ENCODE peak calls at places on chromosomes 7 and 10, in ten cellular contexts. One of them, this sample, is unnamed.

GRCh38 chr10:103504181-103504783 is 10.8 kb downstream of the NEURL1 start:
- DNase-seq in CD4-positive, alpha-beta memory T cell: peak; percentile 76
- DNase-seq in endothelial cell of umbilical vein: peak; percentile 94
- DNase-seq in SK-N-SH: peak; percentile 27
- DNase-seq in GM23248: peak; percentile 25
- DNase-seq in CD4-positive, alpha-beta T cell: peak; percentile 16
- DNase-seq in uterus: peak; percentile 89
- DNase-seq in OCI-LY7: no peak
- DNase-seq in HL-60: no peak
- DNase-seq in left ventricle myocardium inferior: no peak
- DNase-seq in this sample: no peak

GRCh38 chr10:104209575-104210198 is 22.5 kb downstream of the CFAP43 start:
- DNase-seq in CD4-positive, alpha-beta memory T cell: peak; percentile 55
- DNase-seq in endothelial cell of umbilical vein: peak; percentile 55
- DNase-seq in SK-N-SH: peak; percentile 67
- DNase-seq in GM23248: peak; percentile 70
- DNase-seq in CD4-positive, alpha-beta T cell: peak; percentile 23
- DNase-seq in uterus: no peak
- DNase-seq in OCI-LY7: peak; percentile 31
- DNase-seq in HL-60: no peak
- DNase-seq in left ventricle myocardium inferior: no peak
- DNase-seq in this sample: peak; percentile 8

GRCh38 chr10:44024351-44025116 is 360.4 kb downstream of the CXCL12 start:
- DNase-seq in CD4-positive, alpha-beta memory T cell: no peak
- DNase-seq in endothelial cell of umbilical vein: no peak
- DNase-seq in SK-N-SH: no peak
- DNase-seq in GM23248: no peak
- DNase-seq in CD4-positive, alpha-beta T cell: no peak
- DNase-seq in uterus: no peak
- DNase-seq in OCI-LY7: no peak
- DNase-seq in HL-60: no peak
- DNase-seq in left ventricle myocardium inferior: no peak
- DNase-seq in this sample: no peak

GRCh38 chr10:103690281-103690680 is 165.1 kb downstream of the SH3PXD2A start:
- DNase-seq in CD4-positive, alpha-beta memory T cell: no peak
- DNase-seq in endothelial cell of umbilical vein: no peak
- DNase-seq in SK-N-SH: no peak
- DNase-seq in GM23248: peak; percentile 26
- DNase-seq in CD4-positive, alpha-beta T cell: no peak
- DNase-seq in uterus: peak; percentile 72
- DNase-seq in OCI-LY7: no peak
- DNase-seq in HL-60: no peak
- DNase-seq in left ventricle myocardium inferior: no peak
- DNase-seq in this sample: peak; percentile 34

GRCh38 chr7:104528142-104528541 is 199.7 kb downstream of the LHFPL3 start:
- DNase-seq in CD4-positive, alpha-beta memory T cell: no peak
- DNase-seq in endothelial cell of umbilical vein: no peak
- DNase-seq in SK-N-SH: no peak
- DNase-seq in GM23248: no peak
- DNase-seq in CD4-positive, alpha-beta T cell: no peak
- DNase-seq in uterus: no peak
- DNase-seq in OCI-LY7: no peak
- DNase-seq in HL-60: no peak
- DNase-seq in left ventricle myocardium inferior: no peak
- DNase-seq in this sample: no peak

GRCh38 chr10:103197177-103197576 is 4.1 kb upstream of the NT5C2 start:
- DNase-seq in CD4-positive, alpha-beta memory T cell: no peak
- DNase-seq in endothelial cell of umbilical vein: peak; percentile 87
- DNase-seq in SK-N-SH: peak; percentile 30
- DNase-seq in GM23248: peak; percentile 90
- DNase-seq in CD4-positive, alpha-beta T cell: no peak
- DNase-seq in uterus: peak; percentile 29
- DNase-seq in OCI-LY7: no peak
- DNase-seq in HL-60: peak; percentile 83
- DNase-seq in left ventricle myocardium inferior: peak; percentile 41
- DNase-seq in this sample: peak; percentile 53

GRCh38 chr10:131846224-131847101 is 54.3 kb upstream of the PPP2R2D start:
- DNase-seq in CD4-positive, alpha-beta memory T cell: no peak
- DNase-seq in endothelial cell of umbilical vein: no peak
- DNase-seq in SK-N-SH: no peak
- DNase-seq in GM23248: no peak
- DNase-seq in CD4-positive, alpha-beta T cell: no peak
- DNase-seq in uterus: no peak
- DNase-seq in OCI-LY7: no peak
- DNase-seq in HL-60: no peak
- DNase-seq in left ventricle myocardium inferior: no peak
- DNase-seq in this sample: no peak

GRCh38 chr10:70540089-70540788 is 61.7 kb downstream of the PALD1 start:
- DNase-seq in CD4-positive, alpha-beta memory T cell: no peak
- DNase-seq in endothelial cell of umbilical vein: peak; percentile 24
- DNase-seq in SK-N-SH: peak; percentile 87
- DNase-seq in GM23248: peak; percentile 43
- DNase-seq in CD4-positive, alpha-beta T cell: no peak
- DNase-seq in uterus: no peak
- DNase-seq in OCI-LY7: no peak
- DNase-seq in HL-60: no peak
- DNase-seq in left ventricle myocardium inferior: no peak
- DNase-seq in this sample: no peak

GRCh38 chr10:97904026-97904410 is 54.4 kb downstream of the GOLGA7B start:
- DNase-seq in CD4-positive, alpha-beta memory T cell: no peak
- DNase-seq in endothelial cell of umbilical vein: no peak
- DNase-seq in SK-N-SH: peak; percentile 71
- DNase-seq in GM23248: no peak
- DNase-seq in CD4-positive, alpha-beta T cell: no peak
- DNase-seq in uterus: no peak
- DNase-seq in OCI-LY7: no peak
- DNase-seq in HL-60: no peak
- DNase-seq in left ventricle myocardium inferior: no peak
- DNase-seq in this sample: no peak

GRCh38 chr10:102627446-102628293 is 16.6 kb upstream of the TRIM8 start:
- DNase-seq in CD4-positive, alpha-beta memory T cell: no peak
- DNase-seq in endothelial cell of umbilical vein: peak; percentile 81
- DNase-seq in SK-N-SH: peak; percentile 71
- DNase-seq in GM23248: peak; percentile 79
- DNase-seq in CD4-positive, alpha-beta T cell: no peak
- DNase-seq in uterus: peak; percentile 80
- DNase-seq in OCI-LY7: no peak
- DNase-seq in HL-60: no peak
- DNase-seq in left ventricle myocardium inferior: peak; percentile 49
- DNase-seq in this sample: peak; percentile 54

GRCh38 chr7:47638679-47639306 is 56.9 kb upstream of the TNS3 start:
- DNase-seq in CD4-positive, alpha-beta memory T cell: no peak
- DNase-seq in endothelial cell of umbilical vein: no peak
- DNase-seq in SK-N-SH: no peak
- DNase-seq in GM23248: no peak
- DNase-seq in CD4-positive, alpha-beta T cell: no peak
- DNase-seq in uterus: peak; percentile 81
- DNase-seq in OCI-LY7: no peak
- DNase-seq in HL-60: no peak
- DNase-seq in left ventricle myocardium inferior: no peak
- DNase-seq in this sample: no peak

GRCh38 chr10:61464461-61465215 is 11.5 kb upstream of the TMEM26 start:
- DNase-seq in CD4-positive, alpha-beta memory T cell: no peak
- DNase-seq in endothelial cell of umbilical vein: peak; percentile 74
- DNase-seq in SK-N-SH: no peak
- DNase-seq in GM23248: peak; percentile 84
- DNase-seq in CD4-positive, alpha-beta T cell: no peak
- DNase-seq in uterus: no peak
- DNase-seq in OCI-LY7: no peak
- DNase-seq in HL-60: no peak
- DNase-seq in left ventricle myocardium inferior: no peak
- DNase-seq in this sample: no peak

GRCh38 chr7:150631084-150631824 is 931 bp downstream of the GIMAP6 start:
- DNase-seq in CD4-positive, alpha-beta memory T cell: peak; percentile 52
- DNase-seq in endothelial cell of umbilical vein: no peak
- DNase-seq in SK-N-SH: no peak
- DNase-seq in GM23248: no peak
- DNase-seq in CD4-positive, alpha-beta T cell: peak; percentile 77
- DNase-seq in uterus: peak; percentile 51
- DNase-seq in OCI-LY7: no peak
- DNase-seq in HL-60: no peak
- DNase-seq in left ventricle myocardium inferior: peak; percentile 48
- DNase-seq in this sample: no peak

GRCh38 chr10:68562666-68563522 is 2.8 kb downstream of the TET1 start:
- DNase-seq in CD4-positive, alpha-beta memory T cell: no peak
- DNase-seq in endothelial cell of umbilical vein: no peak
- DNase-seq in SK-N-SH: peak; percentile 49
- DNase-seq in GM23248: peak; percentile 67
- DNase-seq in CD4-positive, alpha-beta T cell: no peak
- DNase-seq in uterus: peak; percentile 20
- DNase-seq in OCI-LY7: peak; percentile 69
- DNase-seq in HL-60: no peak
- DNase-seq in left ventricle myocardium inferior: no peak
- DNase-seq in this sample: no peak

DNA sequence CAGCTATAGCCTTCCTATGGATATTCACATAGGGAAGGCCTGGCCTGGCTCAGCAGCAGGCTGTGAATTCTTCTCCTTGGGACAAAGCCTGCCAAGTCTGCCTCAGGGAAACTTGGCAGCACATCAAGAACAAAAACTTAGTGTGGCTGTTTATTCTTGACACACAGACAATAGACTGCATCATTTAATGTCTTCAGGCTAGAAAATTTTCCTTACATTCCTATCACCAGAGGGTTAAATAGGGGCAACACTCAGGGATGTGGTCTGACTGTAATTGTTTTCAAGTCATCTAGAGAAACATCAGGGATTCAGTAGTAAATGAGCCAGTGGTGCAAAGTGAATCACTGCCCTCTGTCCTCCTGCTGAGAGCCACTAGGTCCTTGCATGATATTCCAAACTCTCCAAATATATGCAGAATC is 137.3 kb downstream of the SEMA3C start:
- DNase-seq in CD4-positive, alpha-beta memory T cell: no peak
- DNase-seq in endothelial cell of umbilical vein: peak; percentile 74
- DNase-seq in SK-N-SH: no peak
- DNase-seq in GM23248: peak; percentile 81
- DNase-seq in CD4-positive, alpha-beta T cell: no peak
- DNase-seq in uterus: peak; percentile 54
- DNase-seq in OCI-LY7: no peak
- DNase-seq in HL-60: no peak
- DNase-seq in left ventricle myocardium inferior: peak; percentile 35
- DNase-seq in this sample: no peak
- H3K27ac ChIP-seq in CD4-positive, alpha-beta memory T cell: no peak overlapping the region
- H3K27ac ChIP-seq in endothelial cell of umbilical vein: no peak overlapping the region
- H3K27ac ChIP-seq in SK-N-SH: peak overlapping the region; percentile 33
- H3K27ac ChIP-seq in GM23248: peak overlapping the region; percentile 63
- H3K27ac ChIP-seq in CD4-positive, alpha-beta T cell: no peak overlapping the region
- H3K27ac ChIP-seq in uterus: peak overlapping the region; percentile 25
- H3K27ac ChIP-seq in OCI-LY7: no peak overlapping the region
- H3K27ac ChIP-seq in HL-60: no peak overlapping the region
- H3K27ac ChIP-seq in left ventricle myocardium inferior: peak overlapping the region; percentile 81
- H3K27ac ChIP-seq in this sample: peak overlapping the region; percentile 18

GRCh38 chr10:59337254-59337653 is 25.1 kb downstream of the FAM13C start:
- DNase-seq in CD4-positive, alpha-beta memory T cell: no peak
- DNase-seq in endothelial cell of umbilical vein: peak; percentile 9
- DNase-seq in SK-N-SH: no peak
- DNase-seq in GM23248: peak; percentile 63
- DNase-seq in CD4-positive, alpha-beta T cell: no peak
- DNase-seq in uterus: no peak
- DNase-seq in OCI-LY7: no peak
- DNase-seq in HL-60: no peak
- DNase-seq in left ventricle myocardium inferior: no peak
- DNase-seq in this sample: no peak

GRCh38 chr10:59342723-59343122 is 19.6 kb downstream of the FAM13C start:
- DNase-seq in CD4-positive, alpha-beta memory T cell: no peak
- DNase-seq in endothelial cell of umbilical vein: no peak
- DNase-seq in SK-N-SH: no peak
- DNase-seq in GM23248: no peak
- DNase-seq in CD4-positive, alpha-beta T cell: no peak
- DNase-seq in uterus: no peak
- DNase-seq in OCI-LY7: no peak
- DNase-seq in HL-60: no peak
- DNase-seq in left ventricle myocardium inferior: no peak
- DNase-seq in this sample: no peak

GRCh38 chr10:59335497-59335896 is 26.9 kb downstream of the FAM13C start:
- DNase-seq in CD4-positive, alpha-beta memory T cell: no peak
- DNase-seq in endothelial cell of umbilical vein: no peak
- DNase-seq in SK-N-SH: no peak
- DNase-seq in GM23248: no peak
- DNase-seq in CD4-positive, alpha-beta T cell: no peak
- DNase-seq in uterus: no peak
- DNase-seq in OCI-LY7: no peak
- DNase-seq in HL-60: no peak
- DNase-seq in left ventricle myocardium inferior: no peak
- DNase-seq in this sample: no peak

GRCh38 chr10:59336632-59337031 is 25.7 kb downstream of the FAM13C start:
- DNase-seq in CD4-positive, alpha-beta memory T cell: no peak
- DNase-seq in endothelial cell of umbilical vein: no peak
- DNase-seq in SK-N-SH: no peak
- DNase-seq in GM23248: peak; percentile 58
- DNase-seq in CD4-positive, alpha-beta T cell: no peak
- DNase-seq in uterus: no peak
- DNase-seq in OCI-LY7: no peak
- DNase-seq in HL-60: no peak
- DNase-seq in left ventricle myocardium inferior: no peak
- DNase-seq in this sample: no peak

DNA sequence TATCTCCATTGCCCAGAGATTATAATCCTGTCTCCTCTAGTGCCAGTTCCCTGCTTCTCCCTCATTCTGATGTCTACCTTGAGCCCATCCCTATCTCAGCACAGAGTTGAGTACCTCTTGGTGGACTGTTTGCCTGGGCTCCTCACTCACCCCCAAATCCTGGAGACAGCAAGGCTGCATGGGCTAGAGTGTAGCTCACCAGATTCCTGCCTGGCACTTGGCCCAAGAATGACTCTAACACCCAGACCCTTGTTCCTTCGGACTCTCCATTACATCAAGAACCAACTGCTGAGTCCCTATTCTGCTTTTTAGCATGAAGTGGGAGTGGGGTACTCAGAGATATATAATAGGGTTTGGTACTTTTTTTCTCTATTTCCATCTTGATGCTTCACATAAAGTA is 22.1 kb downstream of the FAM13C start:
- DNase-seq in CD4-positive, alpha-beta memory T cell: no peak
- DNase-seq in endothelial cell of umbilical vein: no peak
- DNase-seq in SK-N-SH: no peak
- DNase-seq in GM23248: no peak
- DNase-seq in CD4-positive, alpha-beta T cell: no peak
- DNase-seq in uterus: no peak
- DNase-seq in OCI-LY7: no peak
- DNase-seq in HL-60: no peak
- DNase-seq in left ventricle myocardium inferior: no peak
- DNase-seq in this sample: no peak
- H3K27ac ChIP-seq in CD4-positive, alpha-beta memory T cell: no peak overlapping the region
- H3K27ac ChIP-seq in endothelial cell of umbilical vein: no peak overlapping the region
- H3K27ac ChIP-seq in SK-N-SH: no peak overlapping the region
- H3K27ac ChIP-seq in GM23248: no peak overlapping the region
- H3K27ac ChIP-seq in CD4-positive, alpha-beta T cell: no peak overlapping the region
- H3K27ac ChIP-seq in uterus: no peak overlapping the region
- H3K27ac ChIP-seq in OCI-LY7: no peak overlapping the region
- H3K27ac ChIP-seq in HL-60: no peak overlapping the region
- H3K27ac ChIP-seq in left ventricle myocardium inferior: no peak overlapping the region
- H3K27ac ChIP-seq in this sample: peak overlapping the region; percentile 87

GRCh38 chr7:43694399-43694748 is 34.9 kb downstream of the COA1 start:
- DNase-seq in CD4-positive, alpha-beta memory T cell: no peak
- DNase-seq in endothelial cell of umbilical vein: no peak
- DNase-seq in SK-N-SH: no peak
- DNase-seq in GM23248: peak; percentile 92
- DNase-seq in CD4-positive, alpha-beta T cell: no peak
- DNase-seq in uterus: no peak
- DNase-seq in OCI-LY7: no peak
- DNase-seq in HL-60: no peak
- DNase-seq in left ventricle myocardium inferior: no peak
- DNase-seq in this sample: no peak
- H3K27ac ChIP-seq in CD4-positive, alpha-beta memory T cell: no peak overlapping the region
- H3K27ac ChIP-seq in endothelial cell of umbilical vein: peak overlapping the region; percentile 59
- H3K27ac ChIP-seq in SK-N-SH: peak overlapping the region; percentile 96
- H3K27ac ChIP-seq in GM23248: peak overlapping the region; percentile 90
- H3K27ac ChIP-seq in CD4-positive, alpha-beta T cell: no peak overlapping the region
- H3K27ac ChIP-seq in uterus: no peak overlapping the region
- H3K27ac ChIP-seq in OCI-LY7: no peak overlapping the region
- H3K27ac ChIP-seq in HL-60: no peak overlapping the region
- H3K27ac ChIP-seq in left ventricle myocardium inferior: no peak overlapping the region
- H3K27ac ChIP-seq in this sample: no peak overlapping the region

GRCh38 chr10:77505431-77506334 is 131.9 kb downstream of the KCNMA1 start:
- DNase-seq in CD4-positive, alpha-beta memory T cell: no peak
- DNase-seq in endothelial cell of umbilical vein: no peak
- DNase-seq in SK-N-SH: no peak
- DNase-seq in GM23248: peak; percentile 94
- DNase-seq in CD4-positive, alpha-beta T cell: no peak
- DNase-seq in uterus: no peak
- DNase-seq in OCI-LY7: no peak
- DNase-seq in HL-60: no peak
- DNase-seq in left ventricle myocardium inferior: no peak
- DNase-seq in this sample: no peak
- H3K27ac ChIP-seq in CD4-positive, alpha-beta memory T cell: no peak overlapping the region
- H3K27ac ChIP-seq in endothelial cell of umbilical vein: no peak overlapping the region
- H3K27ac ChIP-seq in SK-N-SH: peak overlapping the region; percentile 91
- H3K27ac ChIP-seq in GM23248: peak overlapping the region; percentile 79
- H3K27ac ChIP-seq in CD4-positive, alpha-beta T cell: no peak overlapping the region
- H3K27ac ChIP-seq in uterus: peak overlapping the region; percentile 26
- H3K27ac ChIP-seq in OCI-LY7: no peak overlapping the region
- H3K27ac ChIP-seq in HL-60: no peak overlapping the region
- H3K27ac ChIP-seq in left ventricle myocardium inferior: no peak overlapping the region
- H3K27ac ChIP-seq in this sample: no peak overlapping the region

This sample was measured in substantia nigra.